ENCODE peak calls at places on chromosomes 7 and 10, in six cellular contexts. V, F, T, J, S and Z are unnamed samples.

GRCh38 chr7:8154290-8154689 is 107.7 kb downstream of the ICA1 start:
- DNase-seq in V (no peak), F (no peak), T (no peak), J (no peak), S (no peak), Z (no peak)

GRCh38 chr7:157568785-157569584 is 232.2 kb downstream of the DNAJB6 start:
- DNase-seq in V (no peak), F (peak), T (peak), J (peak), S (peak), Z (peak)

GRCh38 chr10:78900715-78901430 is 167.9 kb upstream of the ZMIZ1 start:
- DNase-seq in V (no peak), F (no peak), T (no peak), J (no peak), S (no peak), Z (no peak)

GRCh38 chr7:130268463-130269317 is 2.0 kb downstream of the CPA2 start:
- DNase-seq in V (no peak), F (no peak), T (no peak), J (no peak), S (no peak), Z (no peak)

GRCh38 chr10:17454181-17454800 is at the start of gene ST8SIA6:
- DNase-seq in V (no peak), F (peak), T (peak), J (peak), S (no peak), Z (peak)

GRCh38 chr7:22597845-22598244 is 97.9 kb upstream of the STEAP1B start:
- DNase-seq in V (no peak), F (no peak), T (peak), J (no peak), S (no peak), Z (no peak)

GRCh38 chr10:63703113-63703670 is 182.0 kb downstream of the REEP3 start:
- DNase-seq in V (no peak), F (no peak), T (no peak), J (no peak), S (no peak), Z (no peak)

GRCh38 chr7:30351274-30351673 is 66.9 kb downstream of the ZNRF2 start:
- DNase-seq in V (no peak), F (no peak), T (no peak), J (no peak), S (no peak), Z (no peak)

GRCh38 chr7:22934023-22934422 is 79.9 kb downstream of the HYCC1 start:
- DNase-seq in V (no peak), F (no peak), T (no peak), J (no peak), S (no peak), Z (no peak)

GRCh38 chr10:649445-649797 is 40.0 kb downstream of the DIP2C start:
- DNase-seq in V (no peak), F (no peak), T (no peak), J (no peak), S (no peak), Z (no peak)

GRCh38 chr7:7157177-7157886 is 25.0 kb upstream of the C1GALT1 start:
- DNase-seq in V (no peak), F (no peak), T (no peak), J (peak), S (no peak), Z (peak)

GRCh38 chr10:18005781-18006456 is 54.2 kb downstream of the SLC39A12 start:
- DNase-seq in V (no peak), F (no peak), T (peak), J (no peak), S (peak), Z (no peak)